ENCODE peak calls at places on chromosomes 11 and 22, in nine cellular contexts. One of them, this sample, is unnamed.

GRCh38 chr11:75583710-75584658 is 21.9 kb downstream of the SERPINH1 start:
- DNase-seq in transverse colon: peak; percentile 45
- DNase-seq in stomach: peak; percentile 39
- DNase-seq in K562: peak; percentile 49
- DNase-seq in sigmoid colon: peak; percentile 92
- DNase-seq in A549: no peak
- DNase-seq in ovary: peak; percentile 83
- DNase-seq in suprapubic skin: no peak
- DNase-seq in tibial nerve: peak; percentile 58
- DNase-seq in this sample: no peak

GRCh38 chr11:75815345-75815983 is 454 bp downstream of the UVRAG start:
- DNase-seq in transverse colon: peak; percentile 46
- DNase-seq in stomach: peak; percentile 47
- DNase-seq in K562: no peak
- DNase-seq in sigmoid colon: peak; percentile 83
- DNase-seq in A549: peak; percentile 58
- DNase-seq in ovary: peak; percentile 56
- DNase-seq in suprapubic skin: no peak
- DNase-seq in tibial nerve: no peak
- DNase-seq in this sample: no peak

GRCh38 chr22:20499769-20500168 is 4.2 kb upstream of the KLHL22 start:
- DNase-seq in transverse colon: peak; percentile 20
- DNase-seq in stomach: no peak
- DNase-seq in K562: no peak
- DNase-seq in sigmoid colon: no peak
- DNase-seq in A549: no peak
- DNase-seq in ovary: no peak
- DNase-seq in suprapubic skin: no peak
- DNase-seq in tibial nerve: no peak
- DNase-seq in this sample: no peak

GRCh38 chr11:68683952-68684384 is 376 bp upstream of the GAL start:
- DNase-seq in transverse colon: no peak
- DNase-seq in stomach: no peak
- DNase-seq in K562: no peak
- DNase-seq in sigmoid colon: peak; percentile 57
- DNase-seq in A549: no peak
- DNase-seq in ovary: no peak
- DNase-seq in suprapubic skin: peak; percentile 70
- DNase-seq in tibial nerve: no peak
- DNase-seq in this sample: no peak

GRCh38 chr11:77473001-77473800 is 693 bp downstream of the PAK1 start:
- DNase-seq in transverse colon: peak; percentile 65
- DNase-seq in stomach: peak; percentile 62
- DNase-seq in K562: peak; percentile 53
- DNase-seq in sigmoid colon: peak; percentile 72
- DNase-seq in A549: peak; percentile 31
- DNase-seq in ovary: peak; percentile 65
- DNase-seq in suprapubic skin: peak; percentile 80
- DNase-seq in tibial nerve: peak; percentile 12
- DNase-seq in this sample: no peak

GRCh38 chr22:24200616-24201212 is 19.4 kb downstream of the SUSD2 start:
- DNase-seq in transverse colon: no peak
- DNase-seq in stomach: peak; percentile 41
- DNase-seq in K562: no peak
- DNase-seq in sigmoid colon: no peak
- DNase-seq in A549: peak; percentile 60
- DNase-seq in ovary: no peak
- DNase-seq in suprapubic skin: no peak
- DNase-seq in tibial nerve: no peak
- DNase-seq in this sample: no peak

GRCh38 chr11:114321621-114322257 is 25.5 kb downstream of the NNMT start:
- DNase-seq in transverse colon: no peak
- DNase-seq in stomach: no peak
- DNase-seq in K562: no peak
- DNase-seq in sigmoid colon: no peak
- DNase-seq in A549: no peak
- DNase-seq in ovary: peak; percentile 42
- DNase-seq in suprapubic skin: no peak
- DNase-seq in tibial nerve: no peak
- DNase-seq in this sample: peak; percentile 79

GRCh38 chr11:100719809-100720221 is 32.7 kb downstream of the ARHGAP42 start:
- DNase-seq in transverse colon: peak; percentile 39
- DNase-seq in stomach: peak; percentile 66
- DNase-seq in K562: no peak
- DNase-seq in sigmoid colon: no peak
- DNase-seq in A549: peak; percentile 65
- DNase-seq in ovary: peak; percentile 58
- DNase-seq in suprapubic skin: no peak
- DNase-seq in tibial nerve: peak; percentile 61
- DNase-seq in this sample: no peak

GRCh38 chr22:42905217-42905616 is 48.1 kb upstream of the ARFGAP3 start:
- DNase-seq in transverse colon: no peak
- DNase-seq in stomach: peak; percentile 51
- DNase-seq in K562: no peak
- DNase-seq in sigmoid colon: no peak
- DNase-seq in A549: no peak
- DNase-seq in ovary: no peak
- DNase-seq in suprapubic skin: no peak
- DNase-seq in tibial nerve: no peak
- DNase-seq in this sample: no peak

GRCh38 chr11:45815747-45816146 is 10.8 kb downstream of the SLC35C1 start:
- DNase-seq in transverse colon: no peak
- DNase-seq in stomach: no peak
- DNase-seq in K562: peak; percentile 53
- DNase-seq in sigmoid colon: peak; percentile 18
- DNase-seq in A549: peak; percentile 58
- DNase-seq in ovary: no peak
- DNase-seq in suprapubic skin: peak; percentile 8
- DNase-seq in tibial nerve: no peak
- DNase-seq in this sample: no peak

GRCh38 chr11:35179466-35180135 is 40.6 kb downstream of the CD44 start:
- DNase-seq in transverse colon: no peak
- DNase-seq in stomach: no peak
- DNase-seq in K562: no peak
- DNase-seq in sigmoid colon: no peak
- DNase-seq in A549: no peak
- DNase-seq in ovary: no peak
- DNase-seq in suprapubic skin: no peak
- DNase-seq in tibial nerve: no peak
- DNase-seq in this sample: no peak

GRCh38 chr22:24455751-24456426 is 28.5 kb downstream of the ADORA2A start:
- DNase-seq in transverse colon: no peak
- DNase-seq in stomach: no peak
- DNase-seq in K562: no peak
- DNase-seq in sigmoid colon: no peak
- DNase-seq in A549: no peak
- DNase-seq in ovary: peak; percentile 80
- DNase-seq in suprapubic skin: no peak
- DNase-seq in tibial nerve: peak; percentile 24
- DNase-seq in this sample: no peak

GRCh38 chr11:130675456-130675855 is 227.0 kb downstream of the ADAMTS15 start:
- DNase-seq in transverse colon: peak; percentile 14
- DNase-seq in stomach: no peak
- DNase-seq in K562: no peak
- DNase-seq in sigmoid colon: peak; percentile 92
- DNase-seq in A549: no peak
- DNase-seq in ovary: peak; percentile 56
- DNase-seq in suprapubic skin: peak; percentile 86
- DNase-seq in tibial nerve: peak; percentile 52
- DNase-seq in this sample: no peak

GRCh38 chr22:38882480-38882879 is 10.5 kb upstream of the CBX6 start:
- DNase-seq in transverse colon: no peak
- DNase-seq in stomach: no peak
- DNase-seq in K562: peak; percentile 2
- DNase-seq in sigmoid colon: no peak
- DNase-seq in A549: no peak
- DNase-seq in ovary: peak; percentile 58
- DNase-seq in suprapubic skin: no peak
- DNase-seq in tibial nerve: no peak
- DNase-seq in this sample: no peak

GRCh38 chr22:17303840-17304779 is 65.2 kb upstream of the CECR2 start:
- DNase-seq in transverse colon: peak; percentile 21
- DNase-seq in stomach: peak; percentile 21
- DNase-seq in K562: peak; percentile 5
- DNase-seq in sigmoid colon: no peak
- DNase-seq in A549: no peak
- DNase-seq in ovary: no peak
- DNase-seq in suprapubic skin: no peak
- DNase-seq in tibial nerve: no peak
- DNase-seq in this sample: no peak

GRCh38 chr11:18313985-18314763 is 7.8 kb downstream of the HPS5 start:
- DNase-seq in transverse colon: no peak
- DNase-seq in stomach: no peak
- DNase-seq in K562: no peak
- DNase-seq in sigmoid colon: no peak
- DNase-seq in A549: no peak
- DNase-seq in ovary: peak; percentile 60
- DNase-seq in suprapubic skin: no peak
- DNase-seq in tibial nerve: no peak
- DNase-seq in this sample: no peak

GRCh38 chr11:119352857-119353260 is 6.4 kb upstream of the MFRP start:
- DNase-seq in transverse colon: no peak
- DNase-seq in stomach: peak; percentile 70
- DNase-seq in K562: peak; percentile 63
- DNase-seq in sigmoid colon: no peak
- DNase-seq in A549: no peak
- DNase-seq in ovary: peak; percentile 69
- DNase-seq in suprapubic skin: no peak
- DNase-seq in tibial nerve: no peak
- DNase-seq in this sample: no peak
- TF ChIP-seq EP300 in transverse colon: no peak
- TF ChIP-seq EP300 in stomach: no peak
- TF ChIP-seq EP300 in K562: no peak
- TF ChIP-seq EP300 in sigmoid colon: no peak
- TF ChIP-seq EP300 in A549: no peak
- TF ChIP-seq EP300 in ovary: no peak
- TF ChIP-seq EP300 in suprapubic skin: no peak
- TF ChIP-seq EP300 in tibial nerve: no peak
- TF ChIP-seq EP300 in this sample: no peak

DNA sequence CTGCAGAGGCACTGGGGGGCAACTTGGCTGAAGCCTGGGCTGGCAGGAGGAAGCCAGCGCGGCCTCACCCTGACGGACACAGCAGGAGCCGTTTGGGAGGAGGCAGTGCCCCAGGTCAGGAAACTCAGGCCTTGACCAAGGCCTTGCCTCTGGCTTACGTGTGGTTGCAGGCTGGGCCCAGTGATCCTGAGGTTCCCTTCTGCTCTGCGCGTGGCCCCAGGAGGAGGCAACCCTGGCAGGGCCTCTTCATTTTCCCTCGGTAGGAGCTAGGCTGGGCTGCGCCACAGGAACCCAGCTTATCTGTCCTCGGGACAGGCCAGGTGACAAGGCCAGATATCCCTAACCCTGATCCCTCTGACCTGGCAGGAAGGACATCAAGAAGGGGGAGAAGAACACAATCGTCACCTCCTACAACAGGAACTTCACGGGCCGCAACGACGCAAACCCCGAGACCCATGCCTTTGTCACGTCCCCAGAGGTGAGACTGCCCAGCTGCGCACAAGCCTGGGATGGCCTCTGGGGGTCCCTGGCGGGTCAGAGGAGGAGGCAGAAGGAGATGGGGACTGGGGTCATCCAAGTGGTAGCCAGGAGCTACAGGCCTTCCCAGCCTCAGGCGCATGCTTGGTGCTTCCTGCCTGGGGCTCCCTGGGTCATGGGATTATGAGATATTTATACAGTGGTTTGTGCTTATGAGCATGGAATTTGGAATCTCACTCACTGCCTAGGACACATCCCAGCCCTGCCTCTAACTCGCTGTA is 20.6 kb downstream of the POLR3H start:
- DNase-seq in transverse colon: no peak
- DNase-seq in stomach: peak; percentile 36
- DNase-seq in K562: peak; percentile 64
- DNase-seq in sigmoid colon: no peak
- DNase-seq in A549: no peak
- DNase-seq in ovary: no peak
- DNase-seq in suprapubic skin: peak; percentile 73
- DNase-seq in tibial nerve: no peak
- DNase-seq in this sample: no peak
- H3K27ac ChIP-seq in transverse colon: peak overlapping the region; percentile 80
- H3K27ac ChIP-seq in stomach: peak overlapping the region; percentile 84
- H3K27ac ChIP-seq in K562: peak overlapping the region; percentile 84
- H3K27ac ChIP-seq in sigmoid colon: peak overlapping the region; percentile 85
- H3K27ac ChIP-seq in A549: no peak overlapping the region
- H3K27ac ChIP-seq in ovary: peak overlapping the region; percentile 85
- H3K27ac ChIP-seq in suprapubic skin: peak overlapping the region; percentile 59
- H3K27ac ChIP-seq in tibial nerve: peak overlapping the region; percentile 93
- H3K27ac ChIP-seq in this sample: peak overlapping the region; percentile 90

GRCh38 chr11:113021111-113021510 is 59.9 kb downstream of the NCAM1 start:
- DNase-seq in transverse colon: no peak
- DNase-seq in stomach: no peak
- DNase-seq in K562: no peak
- DNase-seq in sigmoid colon: no peak
- DNase-seq in A549: no peak
- DNase-seq in ovary: no peak
- DNase-seq in suprapubic skin: no peak
- DNase-seq in tibial nerve: no peak
- DNase-seq in this sample: no peak

GRCh38 chr11:113014731-113015455 is 53.7 kb downstream of the NCAM1 start:
- DNase-seq in transverse colon: peak; percentile 20
- DNase-seq in stomach: peak; percentile 84
- DNase-seq in K562: no peak
- DNase-seq in sigmoid colon: peak; percentile 89
- DNase-seq in A549: no peak
- DNase-seq in ovary: peak; percentile 24
- DNase-seq in suprapubic skin: no peak
- DNase-seq in tibial nerve: no peak
- DNase-seq in this sample: no peak

GRCh38 chr11:113018913-113019312 is 57.7 kb downstream of the NCAM1 start:
- DNase-seq in transverse colon: no peak
- DNase-seq in stomach: no peak
- DNase-seq in K562: no peak
- DNase-seq in sigmoid colon: no peak
- DNase-seq in A549: no peak
- DNase-seq in ovary: no peak
- DNase-seq in suprapubic skin: no peak
- DNase-seq in tibial nerve: no peak
- DNase-seq in this sample: no peak

GRCh38 chr11:113014262-113014661 is 53.0 kb downstream of the NCAM1 start:
- DNase-seq in transverse colon: no peak
- DNase-seq in stomach: no peak
- DNase-seq in K562: no peak
- DNase-seq in sigmoid colon: peak; percentile 83
- DNase-seq in A549: no peak
- DNase-seq in ovary: peak; percentile 22
- DNase-seq in suprapubic skin: no peak
- DNase-seq in tibial nerve: no peak
- DNase-seq in this sample: no peak

GRCh38 chr11:113016905-113017304 is 55.7 kb downstream of the NCAM1 start:
- DNase-seq in transverse colon: no peak
- DNase-seq in stomach: no peak
- DNase-seq in K562: no peak
- DNase-seq in sigmoid colon: no peak
- DNase-seq in A549: no peak
- DNase-seq in ovary: no peak
- DNase-seq in suprapubic skin: no peak
- DNase-seq in tibial nerve: no peak
- DNase-seq in this sample: no peak
- TF ChIP-seq EP300 in transverse colon: no peak
- TF ChIP-seq EP300 in stomach: no peak
- TF ChIP-seq EP300 in K562: no peak
- TF ChIP-seq EP300 in sigmoid colon: no peak
- TF ChIP-seq EP300 in A549: no peak
- TF ChIP-seq EP300 in ovary: no peak
- TF ChIP-seq EP300 in suprapubic skin: no peak
- TF ChIP-seq EP300 in tibial nerve: no peak
- TF ChIP-seq EP300 in this sample: no peak

GRCh38 chr11:2800655-2801531 is 84.7 kb downstream of the CDKN1C start:
- DNase-seq in transverse colon: peak; percentile 3
- DNase-seq in stomach: peak; percentile 21
- DNase-seq in K562: no peak
- DNase-seq in sigmoid colon: peak; percentile 57
- DNase-seq in A549: no peak
- DNase-seq in ovary: peak; percentile 13
- DNase-seq in suprapubic skin: peak; percentile 62
- DNase-seq in tibial nerve: no peak
- DNase-seq in this sample: no peak
- H3K27ac ChIP-seq in transverse colon: no peak overlapping the region
- H3K27ac ChIP-seq in stomach: no peak overlapping the region
- H3K27ac ChIP-seq in K562: no peak overlapping the region
- H3K27ac ChIP-seq in sigmoid colon: no peak overlapping the region
- H3K27ac ChIP-seq in A549: no peak overlapping the region
- H3K27ac ChIP-seq in ovary: no peak overlapping the region
- H3K27ac ChIP-seq in suprapubic skin: no peak overlapping the region
- H3K27ac ChIP-seq in tibial nerve: no peak overlapping the region
- H3K27ac ChIP-seq in this sample: no peak overlapping the region